ENCODE peak calls at places on chromosomes 1 and 21, in six cellular contexts. X is stimulated activated CD4-positive, alpha-beta T cell treated with anti-CD3 and anti-CD28 coated beads, TNF-alpha, amount 100 ng/mL, for 48 hours; C is GM12865; A is BE2C; P is non-pigmented ciliary epithelial cell; Y is activated T-cell treated with anti-CD3 and anti-CD28 coated beads, Interleukin-2, amount 50 U/mL, for 4 hours. L is an unnamed sample.
A peak's percentile ranks its signal among the peaks of the same experiment; 100 is the strongest.

GRCh38 chr1:240280560-240281322 is 189.1 kb downstream of the FMN2 start:
- DNase-seq in C (no peak), A (no peak), Y (no peak), P (no peak), X (no peak), L (no peak)

GRCh38 chr1:178407662-178408061 is 89.1 kb downstream of the CLEC20A start:
- DNase-seq in Y (no peak), X (no peak), P (no peak), C (no peak), A (no peak), L (no peak)

GRCh38 chr1:156419863-156420208 is 50.8 kb downstream of the RHBG start:
- DNase-seq in A (peak; percentile 37), C (peak; percentile 70), X (no peak), P (no peak), Y (peak; percentile 37), L (no peak)

GRCh38 chr21:37166733-37167132 is 93.7 kb downstream of the TTC3 start:
- DNase-seq in Y (no peak), A (no peak), X (no peak), P (no peak), C (peak; percentile 50), L (peak; percentile 63)

GRCh38 chr1:238823416-238823815 is 563.0 kb upstream of the CHRM3 start:
- DNase-seq in A (no peak), X (no peak), P (no peak), Y (no peak), C (no peak), L (no peak)

GRCh38 chr1:46065405-46065804 is 67.0 kb downstream of the PIK3R3 start:
- DNase-seq in Y (no peak), P (no peak), C (peak; percentile 41), X (no peak), A (no peak), L (no peak)

GRCh38 chr1:100866041-100866900 is 28.4 kb downstream of the EXTL2 start:
- DNase-seq in C (peak; percentile 34), X (no peak), P (no peak), A (no peak), Y (no peak), L (peak; percentile 14)

GRCh38 chr1:21910528-21911204 is 26.4 kb downstream of the HSPG2 start:
- DNase-seq in Y (no peak), C (no peak), A (no peak), X (no peak), P (no peak), L (no peak)

GRCh38 chr21:14877581-14878228 is 187.1 kb downstream of the NRIP1 start:
- DNase-seq in A (no peak), P (no peak), X (no peak), Y (no peak), C (peak; percentile 39), L (peak; percentile 99)

GRCh38 chr1:171984262-171984661 is 143.0 kb downstream of the DNM3 start:
- DNase-seq in P (no peak), Y (no peak), C (no peak), X (no peak), A (no peak), L (no peak)

GRCh38 chr1:224700915-224701531 is 84.9 kb downstream of the CNIH3 start:
- DNase-seq in A (peak; percentile 58), X (no peak), Y (no peak), C (peak; percentile 73), P (no peak), L (no peak)

GRCh38 chr1:79982218-79982617 is 975.7 kb upstream of the ADGRL4 start:
- DNase-seq in A (no peak), P (no peak), Y (no peak), X (no peak), C (no peak), L (no peak)

GRCh38 chr1:25628741-25629421 is 12.3 kb downstream of the MAN1C1 start:
- DNase-seq in Y (no peak), A (no peak), P (no peak), C (no peak), X (no peak), L (no peak)

GRCh38 chr1:33462449-33463164 is 9.8 kb upstream of the ZSCAN20 start:
- DNase-seq in Y (no peak), C (peak; percentile 54), A (no peak), P (no peak), X (no peak), L (no peak)

GRCh38 chr1:11648039-11648438 is 6.2 kb downstream of the FBXO2 start:
- DNase-seq in P (no peak), Y (no peak), X (no peak), A (no peak), C (no peak), L (no peak)